ENCODE peak calls at places on chromosomes 12 and 14, in four cellular contexts. P, Q, X and M are unnamed samples.
A peak's percentile ranks its signal among the peaks of the same experiment; 100 is the strongest.

GRCh38 chr14:36996857-36997590 is 175.4 kb downstream of the SLC25A21 start:
- DNase-seq in X (no peak), Q (no peak), P (no peak), M (no peak)

GRCh38 chr14:37413050-37413449 is 182.0 kb downstream of the FOXA1 start:
- DNase-seq in Q (no peak), X (no peak), P (no peak), M (no peak)

GRCh38 chr12:121711925-121712461 is 559 bp upstream of the TMEM120B start:
- DNase-seq in X (no peak), P (no peak), Q (no peak), M (no peak)

GRCh38 chr14:62084020-62084419 is 321.8 kb downstream of the SNAPC1 start:
- DNase-seq in Q (no peak), P (no peak), X (no peak), M (no peak)

GRCh38 chr14:102949062-102949800 is 26.8 kb downstream of the AMN start:
- DNase-seq in Q (peak; percentile 75), P (no peak), X (no peak), M (no peak)

GRCh38 chr14:23430733-23431105 is 4.7 kb downstream of the MYH7 start:
- DNase-seq in P (no peak), X (no peak), Q (no peak), M (no peak)

GRCh38 chr12:53065975-53066593 is 13.1 kb downstream of the SPRYD3 start:
- DNase-seq in Q (peak; percentile 42), P (no peak), X (peak; percentile 80), M (peak; percentile 86)

GRCh38 chr12:110015132-110015531 is 15.9 kb downstream of the ANKRD13A start:
- DNase-seq in Q (no peak), X (no peak), P (no peak), M (no peak)

GRCh38 chr12:89258240-89258969 is 93.9 kb downstream of the DUSP6 start:
- DNase-seq in X (no peak), P (no peak), Q (no peak), M (no peak)

GRCh38 chr12:92608418-92609091 is 94.2 kb upstream of the PLEKHG7 start:
- DNase-seq in Q (no peak), X (peak; percentile 11), P (peak; percentile 9), M (no peak)

DNA sequence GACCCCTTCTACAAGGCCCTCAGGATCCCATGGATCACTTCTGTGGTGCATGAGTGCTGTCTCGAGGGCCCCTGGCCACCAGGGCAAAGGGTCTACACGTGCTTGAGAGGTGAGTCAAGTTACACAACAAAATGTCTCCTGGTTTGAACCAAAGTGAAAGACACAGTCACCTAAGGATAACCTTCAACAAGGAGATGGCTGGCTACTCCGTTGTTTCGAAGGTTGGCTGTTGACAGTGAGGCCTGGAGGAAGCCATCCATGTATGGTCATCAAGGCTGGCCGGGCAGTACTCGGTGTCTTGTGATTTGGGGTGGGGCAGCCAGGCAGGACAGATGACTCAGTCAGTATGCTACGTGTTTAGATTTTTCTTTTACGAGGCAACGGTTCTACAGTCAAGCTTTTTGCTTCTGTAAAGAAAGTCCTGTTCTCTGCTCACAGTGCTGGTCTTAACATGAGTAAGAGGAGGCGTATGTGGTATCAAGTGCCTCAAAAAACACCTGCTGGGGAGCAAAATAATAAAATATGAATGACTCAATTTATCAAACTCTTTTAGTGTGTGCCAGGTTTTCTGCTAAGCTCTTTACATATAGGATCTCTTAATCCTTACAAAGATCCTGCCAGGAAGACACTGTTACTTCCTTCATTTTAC is 18.0 kb upstream of the NT5DC3 start:
- DNase-seq in Q (no peak), P (no peak), X (no peak), M (no peak)
- TF ChIP-seq POLR2AphosphoS5 in Q (no peak), P (no peak), X (no peak), M (no peak)

GRCh38 chr12:27751386-27752047 is 28.5 kb upstream of the KLHL42 start:
- DNase-seq in P (no peak), Q (no peak), X (no peak), M (no peak)
- TF ChIP-seq SPI1 in P (no peak), Q (no peak), X (no peak), M (no peak)

DNA sequence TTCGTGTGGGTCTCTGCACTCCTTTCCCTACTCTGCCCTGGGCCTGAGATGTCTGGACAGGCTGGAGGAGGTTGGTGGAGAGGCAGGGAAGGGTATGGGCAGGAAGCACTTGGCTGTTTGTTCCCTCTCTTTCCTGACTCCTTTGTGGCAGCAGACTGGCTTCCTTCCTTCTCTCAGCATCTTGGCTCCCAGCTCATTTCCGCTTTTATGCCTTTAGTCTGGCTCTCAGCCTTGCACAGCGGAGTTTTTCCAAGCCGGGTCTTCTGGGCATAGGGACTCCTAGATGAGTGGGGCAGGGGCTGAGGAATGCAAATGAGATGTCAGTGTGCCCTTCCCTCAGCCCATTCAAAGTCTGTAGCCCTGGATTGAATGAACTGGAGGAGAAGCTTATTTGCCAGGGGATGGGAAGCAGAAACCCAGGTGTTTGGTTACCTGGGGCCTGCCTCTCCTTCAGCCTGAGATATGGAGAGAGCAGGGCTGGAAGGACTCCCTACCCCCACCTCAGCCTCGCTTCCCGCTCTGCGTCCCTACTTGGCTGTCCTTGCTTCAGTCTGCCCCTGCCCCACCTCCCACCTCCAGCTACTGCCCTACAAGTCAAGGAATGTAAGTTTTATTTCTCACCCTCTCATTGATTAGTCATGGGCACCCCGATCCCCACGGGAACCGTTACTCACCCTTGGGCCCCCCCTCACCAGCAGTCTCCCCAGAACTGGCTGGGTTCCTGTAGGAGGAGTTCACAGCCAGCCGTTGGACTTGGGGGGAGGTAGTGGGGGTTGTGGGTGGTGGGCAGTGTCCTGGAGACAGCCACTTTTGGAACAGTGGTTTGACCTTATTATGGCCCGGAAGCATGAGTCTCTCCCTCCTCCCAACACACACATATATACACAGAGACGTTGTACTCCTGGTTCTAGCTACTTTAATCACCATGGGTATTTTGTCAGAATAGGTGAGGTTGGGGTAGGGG is 9.3 kb upstream of the ITGA5 start:
- DNase-seq in Q (peak; percentile 84), P (no peak), X (peak; percentile 41), M (no peak)
- TF ChIP-seq POLR2AphosphoS5 in Q (peak; percentile 12), P (no peak), X (no peak), M (no peak)

DNA sequence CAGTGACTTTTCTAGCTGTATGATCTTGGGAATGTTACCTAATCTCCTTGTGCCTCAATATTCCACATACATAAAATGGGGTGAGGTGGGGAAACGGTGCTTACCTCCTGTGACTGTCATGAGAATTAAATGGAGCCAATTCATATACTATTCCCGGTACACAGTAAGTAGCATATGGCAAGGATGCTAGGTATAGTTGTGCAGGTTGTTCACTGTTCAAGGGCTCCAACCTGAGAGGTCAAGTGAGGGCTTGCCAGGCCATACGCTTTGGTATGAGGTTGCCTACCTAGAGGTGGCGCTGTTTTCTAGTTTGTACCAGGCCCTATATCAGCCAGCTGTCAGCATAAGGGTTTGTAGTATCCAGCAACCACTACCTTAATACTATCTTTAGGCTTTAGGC is 3.6 kb upstream of the BATF start:
- DNase-seq in P (no peak), X (peak; percentile 43), Q (peak; percentile 23), M (no peak)
- TF ChIP-seq SPI1 in P (no peak), X (no peak), Q (no peak), M (no peak)

GRCh38 chr12:29581641-29582040 is 84.2 kb upstream of the OVCH1 start:
- DNase-seq in P (no peak), Q (no peak), X (no peak), M (no peak)
- TF ChIP-seq POLR2AphosphoS5 in P (no peak), Q (no peak), X (no peak), M (no peak)

DNA sequence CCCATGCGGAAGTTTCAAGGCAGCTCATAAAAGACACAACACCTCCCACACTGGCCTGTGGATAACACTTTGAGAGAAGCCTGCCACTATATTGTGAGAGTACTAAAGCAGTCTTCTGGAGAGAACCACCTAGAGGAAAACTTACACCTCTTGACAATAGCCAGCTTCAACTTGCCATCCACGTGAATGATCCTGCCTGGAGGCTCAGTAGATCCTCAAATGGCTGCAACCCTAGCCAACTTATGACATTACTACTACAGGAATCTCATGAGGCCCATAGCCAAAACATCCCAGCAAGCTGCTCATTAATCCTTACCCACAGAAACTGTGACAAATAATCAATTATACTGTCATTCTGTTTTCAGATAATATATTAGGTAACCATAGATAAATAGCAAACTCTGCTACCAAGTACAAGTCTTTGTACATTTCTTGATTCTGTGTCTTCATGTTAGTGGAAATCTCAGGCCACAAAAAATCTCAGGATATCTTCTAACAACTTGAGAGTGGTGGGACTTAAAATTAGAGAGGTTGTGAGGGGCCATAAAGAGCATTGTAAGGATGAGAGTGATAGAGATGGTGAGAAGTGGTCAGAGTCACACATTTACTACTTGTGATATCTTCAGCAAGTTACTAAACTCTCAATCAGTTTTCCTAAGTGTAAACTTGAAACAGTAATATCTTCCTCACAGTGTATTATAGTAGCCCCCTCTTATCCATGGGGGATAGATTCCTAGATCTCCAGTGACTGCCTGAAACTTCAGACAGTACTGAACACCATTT is 368.0 kb downstream of the C12orf50 start:
- DNase-seq in Q (no peak), P (no peak), X (no peak), M (no peak)
- TF ChIP-seq SPI1 in Q (no peak), P (no peak), X (no peak), M (no peak)

GRCh38 chr12:47807338-47807737 is 12.4 kb downstream of the HDAC7 start:
- DNase-seq in X (no peak), P (no peak), Q (no peak), M (no peak)

GRCh38 chr12:47811070-47811391 is 8.7 kb downstream of the HDAC7 start:
- DNase-seq in Q (no peak), P (no peak), X (no peak), M (no peak)

GRCh38 chr12:47805417-47805816 is 14.3 kb downstream of the HDAC7 start:
- DNase-seq in P (no peak), Q (no peak), X (no peak), M (no peak)

GRCh38 chr12:47808574-47809380 is 10.9 kb downstream of the HDAC7 start:
- DNase-seq in P (no peak), Q (no peak), X (peak; percentile 56), M (no peak)

DNA sequence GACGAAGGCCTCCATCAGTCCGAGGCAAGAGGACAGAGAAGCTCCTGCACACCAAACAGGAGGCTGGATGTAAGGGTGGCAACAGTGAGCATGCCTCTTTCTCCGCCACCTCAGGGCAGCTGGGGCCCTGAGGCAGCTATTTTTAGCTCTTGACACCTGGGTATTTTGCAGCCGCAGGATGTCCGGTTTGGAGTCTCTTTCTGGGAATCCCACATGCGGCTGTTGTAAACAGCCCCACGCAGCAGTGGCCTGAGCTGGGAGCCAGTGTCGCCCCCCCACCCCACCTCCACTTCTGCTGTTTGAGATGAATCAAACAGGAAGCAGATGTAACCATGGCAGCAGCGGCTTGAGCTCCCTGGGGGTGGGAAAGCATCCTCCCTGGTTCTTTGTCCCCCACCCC is 11.7 kb downstream of the HDAC7 start:
- DNase-seq in P (peak; percentile 43), X (peak; percentile 40), Q (no peak), M (no peak)
- TF ChIP-seq POLR2AphosphoS5 in P (no peak), X (no peak), Q (no peak), M (no peak)

GRCh38 chr12:76697849-76698248 is 66.1 kb upstream of the ZDHHC17 start:
- DNase-seq in X (no peak), P (no peak), Q (no peak), M (no peak)
- TF ChIP-seq SPI1 in X (no peak), P (no peak), Q (no peak), M (no peak)

GRCh38 chr12:12560587-12561304 is 1.9 kb downstream of the DUSP16 start:
- DNase-seq in Q (peak; percentile 83), X (peak; percentile 8), P (peak; percentile 66), M (no peak)
- TF ChIP-seq POLR2AphosphoS5 in Q (peak; percentile 7), X (no peak), P (peak; percentile 89), M (peak; percentile 66)